ENCODE peak calls at places on chromosome 20, in eight cellular contexts. One of them, this sample, is unnamed.

GRCh38 chr20:11376998-11377397 is 540.7 kb upstream of the BTBD3 start:
- DNase-seq in HepG2: no peak
- DNase-seq in prostate gland: no peak
- DNase-seq in spleen: no peak
- DNase-seq in Panc1: no peak
- DNase-seq in HCT116: no peak
- DNase-seq in esophagus muscularis mucosa: no peak
- DNase-seq in breast epithelium: no peak
- DNase-seq in this sample: no peak

GRCh38 chr20:55086421-55086820 is 611.0 kb downstream of the DOK5 start:
- DNase-seq in HepG2: no peak
- DNase-seq in prostate gland: no peak
- DNase-seq in spleen: no peak
- DNase-seq in Panc1: no peak
- DNase-seq in HCT116: no peak
- DNase-seq in esophagus muscularis mucosa: no peak
- DNase-seq in breast epithelium: no peak
- DNase-seq in this sample: no peak

GRCh38 chr20:25484224-25484846 is 76.9 kb downstream of the GINS1 start:
- DNase-seq in HepG2: no peak
- DNase-seq in prostate gland: peak; percentile 54
- DNase-seq in spleen: no peak
- DNase-seq in Panc1: no peak
- DNase-seq in HCT116: no peak
- DNase-seq in esophagus muscularis mucosa: no peak
- DNase-seq in breast epithelium: peak; percentile 60
- DNase-seq in this sample: no peak

GRCh38 chr20:49052334-49052733 is 6.2 kb downstream of the CSE1L start:
- DNase-seq in HepG2: peak; percentile 81
- DNase-seq in prostate gland: no peak
- DNase-seq in spleen: no peak
- DNase-seq in Panc1: no peak
- DNase-seq in HCT116: no peak
- DNase-seq in esophagus muscularis mucosa: no peak
- DNase-seq in breast epithelium: no peak
- DNase-seq in this sample: no peak

GRCh38 chr20:7596541-7596940 is 343.7 kb downstream of the HAO1 start:
- DNase-seq in HepG2: no peak
- DNase-seq in prostate gland: no peak
- DNase-seq in spleen: no peak
- DNase-seq in Panc1: no peak
- DNase-seq in HCT116: no peak
- DNase-seq in esophagus muscularis mucosa: no peak
- DNase-seq in breast epithelium: no peak
- DNase-seq in this sample: no peak

GRCh38 chr20:41392871-41393704 is 26.5 kb upstream of the EMILIN3 start:
- DNase-seq in HepG2: no peak
- DNase-seq in prostate gland: no peak
- DNase-seq in spleen: no peak
- DNase-seq in Panc1: no peak
- DNase-seq in HCT116: no peak
- DNase-seq in esophagus muscularis mucosa: no peak
- DNase-seq in breast epithelium: peak; percentile 48
- DNase-seq in this sample: no peak

GRCh38 chr20:53216856-53217576 is 244.9 kb downstream of the TSHZ2 start:
- DNase-seq in HepG2: peak; percentile 50
- DNase-seq in prostate gland: peak; percentile 65
- DNase-seq in spleen: peak; percentile 93
- DNase-seq in Panc1: peak; percentile 17
- DNase-seq in HCT116: peak; percentile 28
- DNase-seq in esophagus muscularis mucosa: no peak
- DNase-seq in breast epithelium: peak; percentile 58
- DNase-seq in this sample: no peak

GRCh38 chr20:59525500-59526241 is 78.7 kb upstream of the PHACTR3 start:
- DNase-seq in HepG2: peak; percentile 59
- DNase-seq in prostate gland: peak; percentile 10
- DNase-seq in spleen: no peak
- DNase-seq in Panc1: no peak
- DNase-seq in HCT116: peak; percentile 29
- DNase-seq in esophagus muscularis mucosa: no peak
- DNase-seq in breast epithelium: no peak
- DNase-seq in this sample: no peak

GRCh38 chr20:25295386-25296093 is 47.7 kb downstream of the PYGB start:
- DNase-seq in HepG2: no peak
- DNase-seq in prostate gland: no peak
- DNase-seq in spleen: no peak
- DNase-seq in Panc1: no peak
- DNase-seq in HCT116: no peak
- DNase-seq in esophagus muscularis mucosa: no peak
- DNase-seq in breast epithelium: peak; percentile 61
- DNase-seq in this sample: no peak

GRCh38 chr20:36645998-36646397 is at the start of gene SLA2:
- DNase-seq in HepG2: no peak
- DNase-seq in prostate gland: no peak
- DNase-seq in spleen: peak; percentile 92
- DNase-seq in Panc1: no peak
- DNase-seq in HCT116: no peak
- DNase-seq in esophagus muscularis mucosa: no peak
- DNase-seq in breast epithelium: no peak
- DNase-seq in this sample: no peak

GRCh38 chr20:56715902-56716519 is 86.9 kb downstream of the TFAP2C start:
- DNase-seq in HepG2: no peak
- DNase-seq in prostate gland: no peak
- DNase-seq in spleen: no peak
- DNase-seq in Panc1: no peak
- DNase-seq in HCT116: no peak
- DNase-seq in esophagus muscularis mucosa: no peak
- DNase-seq in breast epithelium: no peak
- DNase-seq in this sample: no peak

GRCh38 chr20:14775778-14776177 is 438.4 kb upstream of the FLRT3 start:
- DNase-seq in HepG2: peak; percentile 64
- DNase-seq in prostate gland: peak; percentile 94
- DNase-seq in spleen: no peak
- DNase-seq in Panc1: no peak
- DNase-seq in HCT116: peak; percentile 8
- DNase-seq in esophagus muscularis mucosa: no peak
- DNase-seq in breast epithelium: peak; percentile 36
- DNase-seq in this sample: no peak

GRCh38 chr20:35327074-35327976 is 35.1 kb upstream of the FAM83C start:
- DNase-seq in HepG2: peak; percentile 100
- DNase-seq in prostate gland: no peak
- DNase-seq in spleen: no peak
- DNase-seq in Panc1: no peak
- DNase-seq in HCT116: no peak
- DNase-seq in esophagus muscularis mucosa: no peak
- DNase-seq in breast epithelium: no peak
- DNase-seq in this sample: no peak

GRCh38 chr20:44765647-44766367 is 20.1 kb downstream of the KCNK15 start:
- DNase-seq in HepG2: no peak
- DNase-seq in prostate gland: no peak
- DNase-seq in spleen: peak; percentile 63
- DNase-seq in Panc1: no peak
- DNase-seq in HCT116: peak; percentile 10
- DNase-seq in esophagus muscularis mucosa: no peak
- DNase-seq in breast epithelium: no peak
- DNase-seq in this sample: no peak

GRCh38 chr20:23690581-23690980 is 1.7 kb upstream of the CST4 start:
- DNase-seq in HepG2: no peak
- DNase-seq in prostate gland: no peak
- DNase-seq in spleen: no peak
- DNase-seq in Panc1: no peak
- DNase-seq in HCT116: no peak
- DNase-seq in esophagus muscularis mucosa: peak; percentile 87
- DNase-seq in breast epithelium: no peak
- DNase-seq in this sample: peak; percentile 95

GRCh38 chr20:23691675-23692074 is 2.8 kb upstream of the CST4 start:
- DNase-seq in HepG2: no peak
- DNase-seq in prostate gland: no peak
- DNase-seq in spleen: no peak
- DNase-seq in Panc1: no peak
- DNase-seq in HCT116: no peak
- DNase-seq in esophagus muscularis mucosa: no peak
- DNase-seq in breast epithelium: no peak
- DNase-seq in this sample: peak; percentile 46

GRCh38 chr20:23686046-23686750 is 2.6 kb downstream of the CST4 start:
- DNase-seq in HepG2: no peak
- DNase-seq in prostate gland: no peak
- DNase-seq in spleen: no peak
- DNase-seq in Panc1: no peak
- DNase-seq in HCT116: no peak
- DNase-seq in esophagus muscularis mucosa: peak; percentile 77
- DNase-seq in breast epithelium: no peak
- DNase-seq in this sample: peak; percentile 84

GRCh38 chr20:23687986-23688385 is 852 bp downstream of the CST4 start:
- DNase-seq in HepG2: no peak
- DNase-seq in prostate gland: no peak
- DNase-seq in spleen: no peak
- DNase-seq in Panc1: no peak
- DNase-seq in HCT116: no peak
- DNase-seq in esophagus muscularis mucosa: peak; percentile 83
- DNase-seq in breast epithelium: no peak
- DNase-seq in this sample: peak; percentile 61

DNA sequence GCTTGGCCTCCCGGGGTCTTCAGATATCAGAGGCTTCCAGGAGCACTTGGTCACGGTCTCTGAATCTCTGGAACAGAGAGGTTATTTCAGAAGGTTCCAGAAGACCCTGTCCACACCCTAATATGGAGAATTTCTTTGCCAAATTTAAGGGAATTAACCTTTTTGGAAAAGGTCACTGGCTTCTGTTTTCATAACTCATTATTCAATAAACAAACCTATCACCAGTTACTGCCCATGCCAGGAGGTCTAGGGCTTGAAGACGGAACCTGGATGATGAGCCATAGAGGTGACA is 507 bp upstream of the CST4 start:
- DNase-seq in HepG2: no peak
- DNase-seq in prostate gland: no peak
- DNase-seq in spleen: no peak
- DNase-seq in Panc1: no peak
- DNase-seq in HCT116: no peak
- DNase-seq in esophagus muscularis mucosa: no peak
- DNase-seq in breast epithelium: no peak
- DNase-seq in this sample: no peak
- TF ChIP-seq POLR2AphosphoS5 in HepG2: no peak
- TF ChIP-seq POLR2AphosphoS5 in prostate gland: no peak
- TF ChIP-seq POLR2AphosphoS5 in spleen: no peak
- TF ChIP-seq POLR2AphosphoS5 in Panc1: no peak
- TF ChIP-seq POLR2AphosphoS5 in HCT116: no peak
- TF ChIP-seq POLR2AphosphoS5 in esophagus muscularis mucosa: no peak
- TF ChIP-seq POLR2AphosphoS5 in breast epithelium: no peak
- TF ChIP-seq POLR2AphosphoS5 in this sample: no peak

GRCh38 chr20:47204746-47205122 is 151.8 kb downstream of the ZMYND8 start:
- DNase-seq in HepG2: no peak
- DNase-seq in prostate gland: no peak
- DNase-seq in spleen: peak; percentile 6
- DNase-seq in Panc1: no peak
- DNase-seq in HCT116: peak; percentile 28
- DNase-seq in esophagus muscularis mucosa: no peak
- DNase-seq in breast epithelium: no peak
- DNase-seq in this sample: no peak
- H3K4me1 ChIP-seq in HepG2: peaks cover 62% of the 10 kb centered on the region
- H3K4me1 ChIP-seq in prostate gland: no peaks in the 10 kb centered on the region
- H3K4me1 ChIP-seq in spleen: peaks cover 4% of the 10 kb centered on the region
- H3K4me1 ChIP-seq in Panc1: peaks cover 4% of the 10 kb centered on the region
- H3K4me1 ChIP-seq in HCT116: peaks cover 77% of the 10 kb centered on the region
- H3K4me1 ChIP-seq in esophagus muscularis mucosa: peaks cover 4% of the 10 kb centered on the region
- H3K4me1 ChIP-seq in breast epithelium: no peaks in the 10 kb centered on the region
- H3K4me1 ChIP-seq in this sample: no peaks in the 10 kb centered on the region

DNA sequence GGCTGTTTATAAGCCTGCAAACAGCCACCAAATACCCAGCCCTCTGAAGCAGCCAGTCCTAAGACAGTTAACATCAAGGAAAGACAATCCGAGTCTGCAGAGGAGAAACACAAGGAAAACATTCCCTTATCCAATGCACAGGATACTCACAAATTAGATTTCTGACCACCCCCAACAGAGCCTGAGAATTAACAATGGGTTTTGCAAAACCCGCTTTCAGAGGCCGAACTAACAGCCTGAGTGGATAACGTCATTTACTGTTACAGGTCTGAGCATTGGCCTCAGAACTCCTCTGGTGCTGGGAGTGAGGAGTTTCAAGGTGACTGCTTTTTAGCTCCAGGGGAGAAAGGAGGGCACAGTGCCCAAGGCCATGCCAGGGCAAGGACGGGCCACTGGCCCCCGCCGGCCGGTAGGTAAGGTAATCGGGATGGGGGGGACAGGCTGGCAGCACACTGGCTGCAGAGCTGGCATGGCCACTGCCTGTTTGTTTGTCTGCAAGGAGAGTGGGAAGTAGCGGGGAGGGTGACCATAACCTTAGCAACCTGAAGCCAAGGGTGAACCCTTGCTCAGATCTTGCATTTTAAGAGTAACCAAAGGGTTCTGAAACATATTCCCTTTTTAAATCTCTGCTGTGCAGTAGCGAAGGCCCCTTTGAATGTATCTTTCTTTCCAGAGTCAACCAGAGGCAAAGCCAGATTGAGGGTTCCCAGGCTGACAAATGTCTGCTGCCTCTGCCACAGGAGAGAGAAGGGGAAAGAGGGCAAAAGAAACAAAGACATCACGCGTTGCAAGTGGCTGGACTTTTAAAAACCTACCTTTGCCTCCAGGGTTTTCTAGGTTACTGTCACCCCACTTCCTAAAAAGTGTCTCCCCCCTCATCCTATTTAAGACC is 3.9 kb downstream of the ZMYND8 start:
- DNase-seq in HepG2: no peak
- DNase-seq in prostate gland: no peak
- DNase-seq in spleen: peak; percentile 87
- DNase-seq in Panc1: no peak
- DNase-seq in HCT116: no peak
- DNase-seq in esophagus muscularis mucosa: no peak
- DNase-seq in breast epithelium: no peak
- DNase-seq in this sample: no peak
- TF ChIP-seq POLR2AphosphoS5 in HepG2: no peak
- TF ChIP-seq POLR2AphosphoS5 in prostate gland: peak; percentile 29
- TF ChIP-seq POLR2AphosphoS5 in spleen: peak; percentile 82
- TF ChIP-seq POLR2AphosphoS5 in Panc1: peak; percentile 35
- TF ChIP-seq POLR2AphosphoS5 in HCT116: no peak
- TF ChIP-seq POLR2AphosphoS5 in esophagus muscularis mucosa: no peak
- TF ChIP-seq POLR2AphosphoS5 in breast epithelium: no peak
- TF ChIP-seq POLR2AphosphoS5 in this sample: peak; percentile 58

DNA sequence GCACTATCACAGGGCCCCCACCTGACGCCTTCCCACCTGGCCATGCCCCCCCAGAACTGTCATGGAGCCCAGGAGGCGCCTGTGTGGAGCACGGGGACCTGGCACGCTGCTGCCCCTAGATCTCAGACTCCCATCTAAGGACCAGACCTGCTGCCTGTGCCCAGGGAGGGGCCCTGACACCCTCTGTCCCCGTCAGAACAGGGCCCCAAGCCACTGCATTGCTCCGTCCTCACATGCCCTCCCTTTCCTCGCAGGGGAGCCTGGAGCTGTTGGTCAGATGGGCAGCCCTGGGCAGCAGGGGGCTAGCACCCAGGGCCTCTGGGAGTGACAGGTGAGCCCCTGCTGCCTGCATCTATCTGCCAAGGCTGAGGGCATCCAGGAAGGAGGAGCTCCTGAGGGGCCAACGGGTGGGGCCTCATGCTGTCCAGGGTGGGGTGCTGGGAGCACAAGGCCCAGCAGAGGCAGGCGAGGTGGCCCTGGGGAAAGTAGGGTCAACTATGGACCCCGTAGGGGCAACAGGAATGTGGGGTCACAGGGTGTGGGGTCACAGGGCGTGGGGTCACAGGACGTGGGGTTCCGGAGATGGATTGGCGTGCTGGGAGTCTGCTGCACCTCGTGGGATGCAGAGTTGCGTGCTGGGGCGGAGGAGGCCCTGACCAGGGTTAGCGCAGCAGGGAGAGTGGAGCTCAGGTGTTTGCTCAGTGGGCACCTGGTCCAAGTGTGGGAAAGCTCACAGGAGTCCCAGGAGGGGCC is 31.6 kb downstream of the CHRNA4 start:
- DNase-seq in HepG2: no peak
- DNase-seq in prostate gland: no peak
- DNase-seq in spleen: peak; percentile 65
- DNase-seq in Panc1: no peak
- DNase-seq in HCT116: no peak
- DNase-seq in esophagus muscularis mucosa: no peak
- DNase-seq in breast epithelium: no peak
- DNase-seq in this sample: no peak
- H3K4me1 ChIP-seq in HepG2: no peaks in the 10 kb centered on the region
- H3K4me1 ChIP-seq in prostate gland: no peaks in the 10 kb centered on the region
- H3K4me1 ChIP-seq in spleen: peaks cover 12% of the 10 kb centered on the region
- H3K4me1 ChIP-seq in Panc1: no peaks in the 10 kb centered on the region
- H3K4me1 ChIP-seq in HCT116: peaks cover 8% of the 10 kb centered on the region
- H3K4me1 ChIP-seq in esophagus muscularis mucosa: no peaks in the 10 kb centered on the region
- H3K4me1 ChIP-seq in breast epithelium: no peaks in the 10 kb centered on the region
- H3K4me1 ChIP-seq in this sample: no peaks in the 10 kb centered on the region

This sample was measured in vagina.